ENCODE peak calls at places on chromosomes 7 and 10, in five cellular contexts. X is neuronal stem cell, N is IMR-90, B is mesenchymal stem cell, V is H1. S is an unnamed sample.

GRCh38 chr7:43700059-43700501 is 29.2 kb downstream of the COA1 start:
- DNase-seq in X (peak), N (peak), B (peak), V (no peak), S (no peak)

GRCh38 chr10:32332299-32332750 is 14.6 kb downstream of the EPC1 start:
- DNase-seq in X (no peak), N (peak), B (peak), V (no peak), S (peak)

GRCh38 chr10:110448682-110449418 is 48.9 kb upstream of the DUSP5 start:
- DNase-seq in X (no peak), N (no peak), B (no peak), V (no peak), S (no peak)

GRCh38 chr7:67398916-67399315 is 402.3 kb downstream of the TYW1 start:
- DNase-seq in X (no peak), N (no peak), B (no peak), V (no peak), S (no peak)

GRCh38 chr10:30187010-30187409 is 127.6 kb upstream of the JCAD start:
- DNase-seq in X (no peak), N (no peak), B (no peak), V (no peak), S (no peak)

GRCh38 chr10:44300666-44301649 is 83.9 kb downstream of the CXCL12 start:
- DNase-seq in X (no peak), N (peak), B (peak), V (no peak), S (peak)

GRCh38 chr7:129612112-129613015 is 844 bp downstream of the NRF1 start:
- DNase-seq in X (peak), N (peak), B (peak), V (no peak), S (no peak)

GRCh38 chr7:151012921-151013347 is 11.4 kb downstream of the ATG9B start:
- DNase-seq in X (no peak), N (no peak), B (peak), V (no peak), S (peak)

GRCh38 chr10:125056161-125057132 is 103.9 kb downstream of the CTBP2 start:
- DNase-seq in X (no peak), N (no peak), B (no peak), V (no peak), S (peak)

GRCh38 chr7:149771199-149771636 is 2.2 kb downstream of the ZNF467 start:
- DNase-seq in X (no peak), N (no peak), B (no peak), V (no peak), S (no peak)

GRCh38 chr7:106872763-106873162 is 7.7 kb downstream of the PIK3CG start:
- DNase-seq in X (no peak), N (no peak), B (no peak), V (no peak), S (no peak)

GRCh38 chr7:157514306-157514705 is 177.5 kb downstream of the DNAJB6 start:
- DNase-seq in X (no peak), N (no peak), B (no peak), V (no peak), S (no peak)

GRCh38 chr7:157010588-157011332 is at the start of gene MNX1:
- DNase-seq in X (peak), N (no peak), B (no peak), V (no peak), S (peak)

GRCh38 chr10:71835671-71836593 is 15.1 kb downstream of the PSAP start:
- DNase-seq in X (no peak), N (peak), B (peak), V (no peak), S (peak)

GRCh38 chr7:116227678-116228239 is 17.4 kb downstream of the TES start:
- DNase-seq in X (no peak), N (peak), B (peak), V (no peak), S (no peak)

GRCh38 chr7:22267989-22268615 is 88.9 kb downstream of the RAPGEF5 start:
- DNase-seq in X (no peak), N (no peak), B (no peak), V (no peak), S (no peak)

GRCh38 chr10:93503075-93503474 is 6.7 kb downstream of the CEP55 start:
- DNase-seq in X (no peak), N (no peak), B (no peak), V (no peak), S (no peak)

GRCh38 chr10:5783300-5783699 is 29.9 kb downstream of the GDI2 start:
- DNase-seq in X (no peak), N (no peak), B (no peak), V (no peak), S (no peak)

GRCh38 chr10:132443605-132443997 is 46.6 kb downstream of the PWWP2B start:
- DNase-seq in X (no peak), N (peak), B (peak), V (no peak), S (no peak)

GRCh38 chr10:16816142-16816541 is 1.1 kb downstream of the RSU1 start:
- DNase-seq in X (no peak), N (no peak), B (peak), V (no peak), S (peak)

GRCh38 chr10:77927343-77928256 is 1.0 kb upstream of the DLG5 start:
- DNase-seq in X (peak), N (no peak), B (no peak), V (no peak), S (no peak)

GRCh38 chr7:131829911-131830310 is 273.5 kb upstream of the PODXL start:
- DNase-seq in X (no peak), N (no peak), B (no peak), V (peak), S (no peak)

GRCh38 chr7:698515-699259 is 27.8 kb upstream of the DNAAF5 start:
- DNase-seq in X (no peak), N (no peak), B (no peak), V (no peak), S (no peak)

GRCh38 chr7:47949703-47950102 is 1.4 kb upstream of the PKD1L1 start:
- DNase-seq in X (no peak), N (no peak), B (no peak), V (no peak), S (no peak)

GRCh38 chr7:4051696-4052095 is 630.4 kb upstream of the FOXK1 start:
- DNase-seq in X (no peak), N (no peak), B (no peak), V (no peak), S (no peak)

GRCh38 chr7:4052126-4052525 is 630.0 kb upstream of the FOXK1 start:
- DNase-seq in X (no peak), N (no peak), B (no peak), V (no peak), S (no peak)

GRCh38 chr7:4056552-4057288 is 625.4 kb upstream of the FOXK1 start:
- DNase-seq in X (no peak), N (no peak), B (no peak), V (no peak), S (no peak)

GRCh38 chr7:4058158-4058557 is 623.9 kb upstream of the FOXK1 start:
- DNase-seq in X (no peak), N (peak), B (no peak), V (no peak), S (no peak)

DNA sequence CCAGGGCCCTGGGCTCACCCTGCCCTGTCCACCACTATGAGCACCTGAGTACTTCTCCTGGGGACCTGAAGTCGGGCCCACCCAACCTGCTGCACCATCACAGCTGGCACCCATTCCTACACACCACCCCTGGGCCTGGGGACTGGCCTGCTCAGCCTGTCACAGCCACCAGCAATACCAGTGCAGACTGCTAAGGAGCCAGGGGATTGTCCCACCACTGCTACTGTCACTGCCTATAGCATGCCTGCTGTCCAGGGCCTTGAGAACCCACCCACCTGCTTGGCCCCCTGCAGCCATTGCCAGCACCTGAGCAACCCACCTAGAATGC is 624.8 kb upstream of the FOXK1 start:
- DNase-seq in X (no peak), N (no peak), B (no peak), V (no peak), S (no peak)
- H3K9ac ChIP-seq in X (no peak), N (no peak), B (no peak), V (no peak), S (no peak)

GRCh38 chr10:129956902-129957673 is 7.0 kb downstream of the EBF3 start:
- DNase-seq in X (peak), N (no peak), B (no peak), V (no peak), S (no peak)

GRCh38 chr10:129959544-129960492 is 4.3 kb downstream of the EBF3 start:
- DNase-seq in X (peak), N (no peak), B (no peak), V (no peak), S (no peak)

GRCh38 chr10:129958118-129958685 is 5.9 kb downstream of the EBF3 start:
- DNase-seq in X (peak), N (no peak), B (no peak), V (no peak), S (no peak)

GRCh38 chr10:129960493-129961273 is 3.4 kb downstream of the EBF3 start:
- DNase-seq in X (peak), N (no peak), B (no peak), V (no peak), S (no peak)

DNA sequence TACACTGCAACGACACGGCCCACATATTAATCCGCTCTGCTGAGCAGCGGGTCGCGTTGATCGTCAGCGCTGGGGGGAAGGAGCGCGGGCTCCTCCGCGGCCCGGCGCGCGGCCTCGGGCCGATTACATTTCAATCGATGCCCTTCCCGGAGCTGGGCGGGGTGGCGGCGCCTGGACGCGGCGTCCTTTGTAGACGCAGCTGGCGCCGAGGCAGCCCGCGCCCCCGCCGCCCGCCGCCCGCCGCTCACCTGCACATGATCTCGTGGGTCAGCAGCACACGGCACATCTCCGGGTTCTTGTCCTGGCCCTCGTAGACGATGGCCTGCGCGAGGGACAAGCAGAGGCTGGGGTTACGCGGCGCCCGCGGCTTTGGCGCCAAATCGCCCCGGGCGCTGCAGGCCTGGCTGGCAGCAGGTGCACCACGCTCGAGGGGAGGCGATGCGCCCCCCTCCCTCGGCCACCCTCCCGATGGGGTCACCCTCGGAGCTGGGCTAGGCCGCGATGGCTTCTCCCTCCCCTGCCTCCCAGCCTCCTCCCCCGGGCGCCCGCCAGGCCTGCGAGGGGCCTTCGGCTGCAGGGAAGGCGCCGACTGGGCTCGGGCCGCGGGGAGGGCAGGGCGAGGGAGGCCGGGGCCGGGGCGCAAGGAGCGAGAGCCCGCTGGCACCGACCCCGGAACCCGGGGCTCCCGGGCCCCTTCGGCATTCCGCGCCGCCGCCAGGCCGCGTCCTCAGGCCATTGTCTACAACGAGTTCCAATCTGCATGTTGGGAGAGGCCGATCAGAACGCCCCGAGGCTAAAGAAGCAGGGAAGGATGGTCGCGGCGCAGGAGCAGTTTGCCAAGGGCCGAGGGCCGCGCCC is 5.2 kb downstream of the EBF3 start:
- DNase-seq in X (peak), N (no peak), B (no peak), V (no peak), S (no peak)
- H3K4me3 ChIP-seq in X (peak), N (no peak), B (peak), V (peak), S (no peak)

GRCh38 chr7:2646336-2646679 is 14.5 kb downstream of the TTYH3 start:
- DNase-seq in X (no peak), N (no peak), B (no peak), V (no peak), S (no peak)
- H4K91ac ChIP-seq in X (no peak), N (no peak), B (no peak), V (peak), S (no peak)

GRCh38 chr10:15603446-15604011 is 116.2 kb downstream of the ITGA8 start:
- DNase-seq in X (no peak), N (no peak), B (peak), V (no peak), S (no peak)
- H3K9ac ChIP-seq in X (no peak), N (no peak), B (no peak), V (no peak), S (no peak)